ENCODE peak calls at places on chromosomes 7 and 10, in ten cellular contexts. One of them, this sample, is unnamed.
A peak's percentile ranks its signal among the peaks of the same experiment; 100 is the strongest.

GRCh38 chr10:46170789-46171188 is 116.0 kb upstream of the ANTXRL start:
- DNase-seq in heart left ventricle: no peak
- DNase-seq in A549: no peak
- DNase-seq in heart right ventricle: no peak
- DNase-seq in fibroblast of the aortic adventitia: no peak
- DNase-seq in PC-9: no peak
- DNase-seq in uterus: no peak
- DNase-seq in hepatocyte: no peak
- DNase-seq in WTC11: no peak
- DNase-seq in body of pancreas: no peak
- DNase-seq in this sample: no peak

GRCh38 chr10:112383325-112383724 is 9.4 kb downstream of the ACSL5 start:
- DNase-seq in heart left ventricle: no peak
- DNase-seq in A549: no peak
- DNase-seq in heart right ventricle: no peak
- DNase-seq in fibroblast of the aortic adventitia: peak; percentile 86
- DNase-seq in PC-9: peak; percentile 56
- DNase-seq in uterus: no peak
- DNase-seq in hepatocyte: peak; percentile 86
- DNase-seq in WTC11: no peak
- DNase-seq in body of pancreas: peak; percentile 15
- DNase-seq in this sample: no peak

GRCh38 chr10:125004571-125005311 is 62.8 kb downstream of the ZRANB1 start:
- DNase-seq in heart left ventricle: no peak
- DNase-seq in A549: no peak
- DNase-seq in heart right ventricle: no peak
- DNase-seq in fibroblast of the aortic adventitia: no peak
- DNase-seq in PC-9: no peak
- DNase-seq in uterus: peak; percentile 11
- DNase-seq in hepatocyte: no peak
- DNase-seq in WTC11: peak; percentile 6
- DNase-seq in body of pancreas: no peak
- DNase-seq in this sample: no peak

GRCh38 chr10:93072713-93073538 is 767 bp upstream of the CYP26A1 start:
- DNase-seq in heart left ventricle: no peak
- DNase-seq in A549: no peak
- DNase-seq in heart right ventricle: no peak
- DNase-seq in fibroblast of the aortic adventitia: no peak
- DNase-seq in PC-9: no peak
- DNase-seq in uterus: no peak
- DNase-seq in hepatocyte: no peak
- DNase-seq in WTC11: no peak
- DNase-seq in body of pancreas: no peak
- DNase-seq in this sample: no peak

GRCh38 chr7:90271753-90272152 is 26.8 kb downstream of the CFAP69 start:
- DNase-seq in heart left ventricle: no peak
- DNase-seq in A549: no peak
- DNase-seq in heart right ventricle: no peak
- DNase-seq in fibroblast of the aortic adventitia: peak; percentile 91
- DNase-seq in PC-9: no peak
- DNase-seq in uterus: no peak
- DNase-seq in hepatocyte: no peak
- DNase-seq in WTC11: no peak
- DNase-seq in body of pancreas: no peak
- DNase-seq in this sample: no peak

GRCh38 chr10:132292972-132293415 is 14.8 kb downstream of the STK32C start:
- DNase-seq in heart left ventricle: peak; percentile 41
- DNase-seq in A549: no peak
- DNase-seq in heart right ventricle: no peak
- DNase-seq in fibroblast of the aortic adventitia: no peak
- DNase-seq in PC-9: no peak
- DNase-seq in uterus: no peak
- DNase-seq in hepatocyte: no peak
- DNase-seq in WTC11: no peak
- DNase-seq in body of pancreas: no peak
- DNase-seq in this sample: no peak

GRCh38 chr10:84049300-84050015 is 89.9 kb upstream of the GHITM start:
- DNase-seq in heart left ventricle: no peak
- DNase-seq in A549: no peak
- DNase-seq in heart right ventricle: no peak
- DNase-seq in fibroblast of the aortic adventitia: no peak
- DNase-seq in PC-9: no peak
- DNase-seq in uterus: no peak
- DNase-seq in hepatocyte: no peak
- DNase-seq in WTC11: no peak
- DNase-seq in body of pancreas: no peak
- DNase-seq in this sample: no peak

GRCh38 chr7:26167293-26167934 is 15.4 kb downstream of the NFE2L3 start:
- DNase-seq in heart left ventricle: no peak
- DNase-seq in A549: no peak
- DNase-seq in heart right ventricle: no peak
- DNase-seq in fibroblast of the aortic adventitia: no peak
- DNase-seq in PC-9: no peak
- DNase-seq in uterus: no peak
- DNase-seq in hepatocyte: no peak
- DNase-seq in WTC11: no peak
- DNase-seq in body of pancreas: no peak
- DNase-seq in this sample: no peak

GRCh38 chr10:117652228-117653169 is 110.0 kb downstream of the EMX2 start:
- DNase-seq in heart left ventricle: no peak
- DNase-seq in A549: no peak
- DNase-seq in heart right ventricle: no peak
- DNase-seq in fibroblast of the aortic adventitia: no peak
- DNase-seq in PC-9: no peak
- DNase-seq in uterus: no peak
- DNase-seq in hepatocyte: no peak
- DNase-seq in WTC11: no peak
- DNase-seq in body of pancreas: no peak
- DNase-seq in this sample: no peak

GRCh38 chr7:66374141-66374540 is 169.0 kb downstream of the TPST1 start:
- DNase-seq in heart left ventricle: no peak
- DNase-seq in A549: no peak
- DNase-seq in heart right ventricle: no peak
- DNase-seq in fibroblast of the aortic adventitia: peak; percentile 59
- DNase-seq in PC-9: no peak
- DNase-seq in uterus: no peak
- DNase-seq in hepatocyte: no peak
- DNase-seq in WTC11: no peak
- DNase-seq in body of pancreas: no peak
- DNase-seq in this sample: no peak

GRCh38 chr7:133051066-133051465 is 30.8 kb downstream of the CHCHD3 start:
- DNase-seq in heart left ventricle: peak; percentile 31
- DNase-seq in A549: peak; percentile 17
- DNase-seq in heart right ventricle: no peak
- DNase-seq in fibroblast of the aortic adventitia: peak; percentile 73
- DNase-seq in PC-9: no peak
- DNase-seq in uterus: no peak
- DNase-seq in hepatocyte: peak; percentile 38
- DNase-seq in WTC11: no peak
- DNase-seq in body of pancreas: peak; percentile 39
- DNase-seq in this sample: no peak

GRCh38 chr10:18179901-18180300 is 39.7 kb downstream of the CACNB2 start:
- DNase-seq in heart left ventricle: peak; percentile 37
- DNase-seq in A549: no peak
- DNase-seq in heart right ventricle: no peak
- DNase-seq in fibroblast of the aortic adventitia: peak; percentile 85
- DNase-seq in PC-9: no peak
- DNase-seq in uterus: peak; percentile 20
- DNase-seq in hepatocyte: peak; percentile 46
- DNase-seq in WTC11: no peak
- DNase-seq in body of pancreas: peak; percentile 66
- DNase-seq in this sample: no peak

GRCh38 chr10:130020651-130021372 is 56.7 kb upstream of the EBF3 start:
- DNase-seq in heart left ventricle: no peak
- DNase-seq in A549: no peak
- DNase-seq in heart right ventricle: no peak
- DNase-seq in fibroblast of the aortic adventitia: no peak
- DNase-seq in PC-9: no peak
- DNase-seq in uterus: no peak
- DNase-seq in hepatocyte: no peak
- DNase-seq in WTC11: no peak
- DNase-seq in body of pancreas: no peak
- DNase-seq in this sample: no peak

GRCh38 chr7:141585592-141586510 is 34.6 kb downstream of the AGK start:
- DNase-seq in heart left ventricle: no peak
- DNase-seq in A549: peak; percentile 70
- DNase-seq in heart right ventricle: no peak
- DNase-seq in fibroblast of the aortic adventitia: peak; percentile 77
- DNase-seq in PC-9: peak; percentile 34
- DNase-seq in uterus: no peak
- DNase-seq in hepatocyte: no peak
- DNase-seq in WTC11: no peak
- DNase-seq in body of pancreas: no peak
- DNase-seq in this sample: no peak

DNA sequence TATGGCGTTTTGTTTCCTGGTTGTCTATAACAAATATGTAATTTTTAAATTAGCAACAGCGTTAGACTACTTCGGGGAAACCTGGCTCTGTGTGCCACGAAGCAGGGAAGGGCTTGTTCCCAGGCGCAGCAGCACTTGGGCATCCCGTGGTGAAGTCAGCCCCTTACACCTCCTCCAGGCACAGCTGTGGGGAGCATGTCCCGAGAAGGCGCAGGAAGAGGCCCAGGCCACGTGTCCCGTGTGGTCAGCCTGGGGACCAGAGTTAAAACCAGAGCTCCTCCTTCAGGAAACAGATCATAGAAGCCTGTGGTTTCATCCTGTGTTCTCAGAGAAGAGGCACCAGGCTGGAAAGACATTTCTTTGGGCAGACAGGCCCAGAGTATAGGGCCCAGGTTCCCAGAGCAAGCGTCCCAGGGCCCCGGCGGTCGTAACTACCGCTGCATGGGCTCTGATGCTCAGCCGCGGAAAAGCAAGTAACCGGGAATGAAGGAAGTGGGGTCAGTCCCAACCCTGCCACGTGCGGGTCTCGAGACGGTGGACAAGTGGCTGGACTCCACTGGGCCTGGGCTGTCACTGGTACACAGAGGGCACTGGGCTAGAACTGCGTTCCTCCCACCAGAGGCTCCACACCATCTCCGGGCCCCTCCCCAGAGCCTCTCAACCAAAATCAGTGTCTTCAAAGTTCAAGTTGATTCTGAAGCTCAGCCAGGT is 7.1 kb downstream of the NUDT1 start:
- DNase-seq in heart left ventricle: peak; percentile 81
- DNase-seq in A549: peak; percentile 71
- DNase-seq in heart right ventricle: peak; percentile 54
- DNase-seq in fibroblast of the aortic adventitia: peak; percentile 90
- DNase-seq in PC-9: peak; percentile 88
- DNase-seq in uterus: peak; percentile 66
- DNase-seq in hepatocyte: peak; percentile 41
- DNase-seq in WTC11: no peak
- DNase-seq in body of pancreas: peak; percentile 67
- DNase-seq in this sample: no peak
- TF ChIP-seq CTCF in heart left ventricle: no peak
- TF ChIP-seq CTCF in A549: no peak
- TF ChIP-seq CTCF in heart right ventricle: peak; percentile 28
- TF ChIP-seq CTCF in fibroblast of the aortic adventitia: no peak
- TF ChIP-seq CTCF in PC-9: no peak
- TF ChIP-seq CTCF in uterus: no peak
- TF ChIP-seq CTCF in hepatocyte: no peak
- TF ChIP-seq CTCF in WTC11: no peak
- TF ChIP-seq CTCF in body of pancreas: no peak
- TF ChIP-seq CTCF in this sample: no peak

DNA sequence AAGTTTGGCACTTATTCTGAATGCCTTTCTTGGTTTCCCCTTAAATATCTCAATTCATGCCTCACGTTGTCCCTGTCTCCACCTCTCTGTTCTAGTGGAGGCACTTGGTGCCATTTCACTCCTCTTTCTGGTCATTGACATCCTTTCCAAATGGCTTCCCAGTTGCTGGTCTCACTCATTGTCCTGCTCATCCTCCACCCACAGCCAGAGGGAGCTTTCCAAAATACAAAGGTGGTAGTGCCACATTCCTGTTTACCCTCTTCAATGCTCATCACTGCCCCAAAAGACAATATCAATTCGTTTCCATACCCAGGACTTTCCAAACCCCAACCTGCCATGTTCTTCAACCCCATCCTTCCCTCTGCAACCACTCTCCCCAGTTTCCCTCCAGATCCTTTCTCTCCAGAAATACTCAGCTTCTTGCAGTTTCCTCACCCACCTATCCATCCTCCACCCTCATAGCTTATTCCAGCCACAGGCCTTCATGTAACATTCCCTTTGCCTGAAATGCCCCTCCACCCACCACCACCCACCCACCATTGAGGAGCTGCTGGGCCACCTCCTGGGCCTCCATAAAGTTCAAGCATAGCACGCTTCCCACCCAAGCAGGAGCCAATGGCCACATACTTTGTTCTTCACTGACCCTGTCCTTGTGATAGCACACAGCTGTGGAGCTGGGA is 63.1 kb upstream of the ADRB1 start:
- DNase-seq in heart left ventricle: no peak
- DNase-seq in A549: peak; percentile 21
- DNase-seq in heart right ventricle: no peak
- DNase-seq in fibroblast of the aortic adventitia: no peak
- DNase-seq in PC-9: no peak
- DNase-seq in uterus: no peak
- DNase-seq in hepatocyte: no peak
- DNase-seq in WTC11: no peak
- DNase-seq in body of pancreas: no peak
- DNase-seq in this sample: no peak
- TF ChIP-seq CTCF in heart left ventricle: no peak
- TF ChIP-seq CTCF in A549: peak; percentile 30
- TF ChIP-seq CTCF in heart right ventricle: peak; percentile 16
- TF ChIP-seq CTCF in fibroblast of the aortic adventitia: no peak
- TF ChIP-seq CTCF in PC-9: no peak
- TF ChIP-seq CTCF in uterus: no peak
- TF ChIP-seq CTCF in hepatocyte: no peak
- TF ChIP-seq CTCF in WTC11: no peak
- TF ChIP-seq CTCF in body of pancreas: no peak
- TF ChIP-seq CTCF in this sample: no peak

GRCh38 chr10:57593983-57594573 is 673.6 kb downstream of the IPMK start:
- DNase-seq in heart left ventricle: no peak
- DNase-seq in A549: no peak
- DNase-seq in heart right ventricle: no peak
- DNase-seq in fibroblast of the aortic adventitia: no peak
- DNase-seq in PC-9: no peak
- DNase-seq in uterus: no peak
- DNase-seq in hepatocyte: no peak
- DNase-seq in WTC11: no peak
- DNase-seq in body of pancreas: no peak
- DNase-seq in this sample: no peak
- TF ChIP-seq CTCF in heart left ventricle: no peak
- TF ChIP-seq CTCF in A549: peak; percentile 9
- TF ChIP-seq CTCF in heart right ventricle: no peak
- TF ChIP-seq CTCF in fibroblast of the aortic adventitia: no peak
- TF ChIP-seq CTCF in PC-9: peak; percentile 57
- TF ChIP-seq CTCF in uterus: no peak
- TF ChIP-seq CTCF in hepatocyte: peak; percentile 34
- TF ChIP-seq CTCF in WTC11: no peak
- TF ChIP-seq CTCF in body of pancreas: peak; percentile 17
- TF ChIP-seq CTCF in this sample: peak; percentile 8

GRCh38 chr10:133388973-133389818 is 4.8 kb upstream of the MTG1 start:
- DNase-seq in heart left ventricle: no peak
- DNase-seq in A549: no peak
- DNase-seq in heart right ventricle: no peak
- DNase-seq in fibroblast of the aortic adventitia: no peak
- DNase-seq in PC-9: no peak
- DNase-seq in uterus: no peak
- DNase-seq in hepatocyte: no peak
- DNase-seq in WTC11: no peak
- DNase-seq in body of pancreas: no peak
- DNase-seq in this sample: no peak
- TF ChIP-seq CTCF in heart left ventricle: no peak
- TF ChIP-seq CTCF in A549: no peak
- TF ChIP-seq CTCF in heart right ventricle: no peak
- TF ChIP-seq CTCF in fibroblast of the aortic adventitia: no peak
- TF ChIP-seq CTCF in PC-9: no peak
- TF ChIP-seq CTCF in uterus: no peak
- TF ChIP-seq CTCF in hepatocyte: no peak
- TF ChIP-seq CTCF in WTC11: no peak
- TF ChIP-seq CTCF in body of pancreas: no peak
- TF ChIP-seq CTCF in this sample: no peak

GRCh38 chr7:13115157-13115772 is 427.8 kb downstream of the ARL4A start:
- DNase-seq in heart left ventricle: no peak
- DNase-seq in A549: peak; percentile 10
- DNase-seq in heart right ventricle: no peak
- DNase-seq in fibroblast of the aortic adventitia: peak; percentile 42
- DNase-seq in PC-9: no peak
- DNase-seq in uterus: no peak
- DNase-seq in hepatocyte: peak; percentile 23
- DNase-seq in WTC11: no peak
- DNase-seq in body of pancreas: no peak
- DNase-seq in this sample: no peak
- TF ChIP-seq CTCF in heart left ventricle: no peak
- TF ChIP-seq CTCF in A549: peak; percentile 17
- TF ChIP-seq CTCF in heart right ventricle: no peak
- TF ChIP-seq CTCF in fibroblast of the aortic adventitia: no peak
- TF ChIP-seq CTCF in PC-9: no peak
- TF ChIP-seq CTCF in uterus: no peak
- TF ChIP-seq CTCF in hepatocyte: peak; percentile 8
- TF ChIP-seq CTCF in WTC11: no peak
- TF ChIP-seq CTCF in body of pancreas: no peak
- TF ChIP-seq CTCF in this sample: no peak

This sample was measured in nephron progenitor cell.